ENCODE peak calls at places on chromosome 22, in five cellular contexts. W is pancreas, D is body of pancreas, N is psoas muscle, O is Panc1. V is an unnamed sample. For H3K36me3, the result is how much of the 10 kb centered on the place peaks cover.

GRCh38 chr22:45154383-45154782 is 9.3 kb upstream of the NUP50 start:
- DNase-seq in D (no peak), N (no peak), W (no peak), O (no peak), V (no peak)

GRCh38 chr22:22520020-22520656 is at the start of gene ZNF280A:
- DNase-seq in O (no peak), N (peak), W (no peak), D (no peak), V (no peak)

GRCh38 chr22:48757581-48757980 is 1070.1 kb downstream of the BRD1 start:
- DNase-seq in O (no peak), N (no peak), D (no peak), W (no peak), V (no peak)

GRCh38 chr22:43343262-43343988 is at the start of gene SCUBE1:
- DNase-seq in N (peak), D (peak), W (peak), O (no peak), V (peak)

GRCh38 chr22:22927888-22928665 is 40.5 kb downstream of the IGLL5 start:
- DNase-seq in W (no peak), D (no peak), N (peak), O (no peak), V (no peak)

GRCh38 chr22:50016308-50016987 is 3.9 kb upstream of the IL17REL start:
- DNase-seq in N (no peak), W (peak), O (no peak), D (peak), V (no peak)

GRCh38 chr22:22745225-22746060 is 101.0 kb downstream of the GGTLC2 start:
- DNase-seq in W (no peak), N (no peak), O (no peak), D (peak), V (peak)

GRCh38 chr22:35575116-35575748 is 34.6 kb downstream of the RASD2 start:
- DNase-seq in D (no peak), W (no peak), O (no peak), N (no peak), V (no peak)

GRCh38 chr22:18071968-18072310 is 5.9 kb upstream of the PEX26 start:
- DNase-seq in W (no peak), N (no peak), D (no peak), O (no peak), V (no peak)

GRCh38 chr22:49810363-49811013 is 17.2 kb downstream of the BRD1 start:
- DNase-seq in D (no peak), W (no peak), O (no peak), N (no peak), V (no peak)

GRCh38 chr22:49368221-49368975 is 459.3 kb downstream of the BRD1 start:
- DNase-seq in D (no peak), W (no peak), O (no peak), N (no peak), V (no peak)

GRCh38 chr22:29842740-29843139 is 4.7 kb upstream of the ASCC2 start:
- DNase-seq in O (peak), W (no peak), N (no peak), D (no peak), V (no peak)

GRCh38 chr22:47374273-47374771 is 611.9 kb downstream of the TBC1D22A start:
- DNase-seq in D (no peak), W (no peak), O (no peak), N (no peak), V (no peak)

GRCh38 chr22:47376901-47377520 is 614.6 kb downstream of the TBC1D22A start:
- DNase-seq in O (no peak), D (peak), W (no peak), N (no peak), V (no peak)

GRCh38 chr22:47374901-47375575 is 612.6 kb downstream of the TBC1D22A start:
- DNase-seq in O (no peak), D (peak), N (no peak), W (no peak), V (no peak)

GRCh38 chr22:47376322-47376700 is 613.9 kb downstream of the TBC1D22A start:
- DNase-seq in D (no peak), N (no peak), O (no peak), W (no peak), V (no peak)

GRCh38 chr22:47375621-47376321 is 613.3 kb downstream of the TBC1D22A start:
- DNase-seq in W (no peak), N (no peak), D (peak), O (no peak), V (no peak)
- H3K4me3 ChIP-seq in W (no peak), N (no peak), D (no peak), O (no peak), V (no peak)

GRCh38 chr22:36775589-36775965 is 342 bp downstream of the IFT27 start:
- DNase-seq in W (peak), D (peak), N (no peak), O (no peak), V (peak)

GRCh38 chr22:36771376-36772063 is 4.4 kb downstream of the IFT27 start:
- DNase-seq in D (peak), O (no peak), N (no peak), W (no peak), V (no peak)

GRCh38 chr22:36775966-36776669 is at the start of gene IFT27:
- DNase-seq in N (peak), O (peak), D (peak), W (peak), V (peak)

GRCh38 chr22:36772451-36772850 is 3.5 kb downstream of the IFT27 start:
- DNase-seq in D (no peak), N (no peak), W (no peak), O (no peak), V (no peak)

DNA sequence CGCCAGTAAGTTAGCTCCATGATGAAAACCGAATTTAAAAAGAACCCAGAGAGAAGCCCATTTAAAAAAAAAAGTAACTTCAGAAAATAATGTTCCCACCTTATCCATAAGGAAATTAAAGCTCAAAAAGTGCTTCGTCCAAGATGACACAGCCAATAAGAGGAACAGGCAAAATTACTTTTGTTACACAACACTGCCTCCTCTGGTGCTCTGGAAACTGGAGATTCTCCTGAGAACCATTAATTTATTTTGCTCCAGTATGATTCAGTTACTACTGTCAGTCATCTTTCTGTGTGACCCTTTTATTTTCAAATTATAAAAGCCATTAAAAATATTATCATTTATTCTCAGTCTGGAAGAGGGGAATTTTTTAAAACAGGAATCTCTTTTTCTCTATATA is 2.0 kb downstream of the IFT27 start:
- DNase-seq in N (no peak), O (no peak), D (no peak), W (no peak), V (no peak)
- TF ChIP-seq CTCF in N (no peak), O (peak), D (peak), W (peak), V (no peak)

GRCh38 chr22:20749453-20749852 is 24.5 kb upstream of the SERPIND1 start:
- DNase-seq in W (no peak), D (no peak), O (no peak), N (no peak), V (peak)
- H3K36me3 ChIP-seq in W (under half), D (under half), O (under half), N (under half), V (under half)

DNA sequence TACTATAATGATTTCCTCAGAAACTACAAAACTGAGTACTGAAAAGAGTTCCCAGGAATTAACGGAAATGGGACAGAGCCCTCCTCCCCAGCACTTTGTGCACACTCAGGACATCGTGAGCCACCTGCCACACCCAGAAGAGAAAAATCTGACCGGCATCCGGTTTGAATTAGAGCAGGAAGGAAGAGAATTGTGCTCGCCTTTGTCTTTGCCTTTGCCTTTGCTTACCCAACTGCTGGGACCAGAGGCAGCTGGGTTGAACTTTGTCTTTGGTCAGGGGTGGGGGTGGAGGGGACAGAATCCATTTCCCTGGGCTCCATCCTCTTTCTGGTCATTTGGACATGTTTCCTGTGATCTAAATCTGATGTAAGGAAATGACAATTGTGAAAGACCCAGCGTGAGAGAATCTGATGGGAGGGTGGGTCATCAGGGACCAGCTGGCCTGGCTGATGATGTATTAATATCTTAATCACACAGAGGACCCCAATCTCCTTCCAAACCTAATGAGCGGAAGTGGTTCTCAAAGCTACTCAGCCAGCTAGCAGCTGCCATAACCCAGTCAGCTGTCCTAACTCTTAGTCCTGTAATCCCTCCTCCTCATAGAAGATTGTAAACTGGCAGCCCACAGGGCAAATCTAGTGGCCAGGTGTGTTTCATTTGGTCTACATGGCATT is 1.1 kb upstream of the LIMK2 start:
- DNase-seq in N (no peak), D (no peak), W (no peak), O (no peak), V (no peak)
- H3K4me3 ChIP-seq in N (peak), D (no peak), W (no peak), O (no peak), V (no peak)

V was measured in mucosa of descending colon.